ENCODE peak calls at places on chromosomes 12 and 14, in four cellular contexts. O is NCI-H510A; L is activated T-cell treated with anti-CD3 and anti-CD28 coated beads, Interleukin-2, amount 50 U/mL, for 4 hours; R is T-helper 2 cell. M is an unnamed sample.

GRCh38 chr12:10607885-10608458 is 5.4 kb downstream of the MAGOHB start:
- DNase-seq in R (peak), O (no peak), L (no peak), M (no peak)

GRCh38 chr12:66387067-66387466 is 84.8 kb downstream of the HELB start:
- DNase-seq in L (no peak), O (no peak), R (no peak), M (no peak)

GRCh38 chr14:50829472-50830043 is 1.4 kb downstream of the NIN start:
- DNase-seq in R (no peak), O (no peak), L (no peak), M (no peak)

GRCh38 chr12:30154996-30155730 is 371.4 kb upstream of the TMTC1 start:
- DNase-seq in R (no peak), O (no peak), L (no peak), M (no peak)

GRCh38 chr14:47422191-47422590 is 253.2 kb downstream of the MDGA2 start:
- DNase-seq in R (no peak), L (no peak), O (no peak), M (no peak)

GRCh38 chr12:20547788-20548575 is 147.2 kb upstream of the SLCO1C1 start:
- DNase-seq in O (no peak), L (no peak), R (no peak), M (no peak)

GRCh38 chr14:65224799-65225198 is 122.5 kb upstream of the MAX start:
- DNase-seq in L (no peak), O (no peak), R (peak), M (no peak)

GRCh38 chr12:76637807-76638206 is 78.2 kb upstream of the OSBPL8 start:
- DNase-seq in O (no peak), L (no peak), R (no peak), M (no peak)

GRCh38 chr12:9869307-9870161 is at the start of gene CLEC2B:
- DNase-seq in L (no peak), O (no peak), R (peak), M (no peak)

GRCh38 chr12:2288001-2288400 is 235.2 kb downstream of the CACNA1C start:
- DNase-seq in R (no peak), O (peak), L (no peak), M (no peak)

GRCh38 chr12:77401480-77402105 is 336.2 kb upstream of the E2F7 start:
- DNase-seq in O (no peak), R (no peak), L (no peak), M (no peak)

GRCh38 chr12:104376650-104377506 is 73.3 kb downstream of the EID3 start:
- DNase-seq in L (no peak), R (no peak), O (no peak), M (no peak)

GRCh38 chr14:68113328-68113930 is 293.9 kb downstream of the RAD51B start:
- DNase-seq in L (no peak), R (no peak), O (no peak), M (no peak)

GRCh38 chr14:75181426-75182062 is 5.1 kb upstream of the TMED10 start:
- DNase-seq in R (no peak), O (no peak), L (no peak), M (no peak)

GRCh38 chr12:124636138-124636968 is 68.9 kb upstream of the NCOR2 start:
- DNase-seq in R (peak), L (peak), O (no peak), M (peak)

GRCh38 chr14:81125536-81125935 is 95.2 kb downstream of the GTF2A1 start:
- DNase-seq in O (no peak), R (no peak), L (no peak), M (no peak)

GRCh38 chr12:89453579-89453978 is 71.0 kb downstream of the GALNT4 start:
- DNase-seq in L (no peak), R (no peak), O (no peak), M (no peak)

GRCh38 chr14:94680498-94681288 is 68.5 kb downstream of the SERPINA3 start:
- DNase-seq in L (no peak), R (no peak), O (no peak), M (no peak)

GRCh38 chr12:76558684-76559276 is 791 bp downstream of the OSBPL8 start:
- DNase-seq in L (peak), O (peak), R (peak), M (peak)

GRCh38 chr12:79421236-79421740 is 269.5 kb downstream of the PAWR start:
- DNase-seq in L (no peak), O (no peak), R (no peak), M (no peak)

GRCh38 chr12:127677537-127678131 is 589.3 kb upstream of the TMEM132C start:
- DNase-seq in R (peak), L (no peak), O (peak), M (peak)

GRCh38 chr12:11577658-11578260 is 71.7 kb upstream of the ETV6 start:
- DNase-seq in R (no peak), L (no peak), O (no peak), M (no peak)

GRCh38 chr14:42950363-42950762 is 1343.7 kb downstream of the LRFN5 start:
- DNase-seq in R (no peak), L (no peak), O (no peak), M (no peak)

GRCh38 chr12:99767809-99768208 is 120.3 kb downstream of the GARIN6 start:
- DNase-seq in R (peak), L (no peak), O (no peak), M (no peak)

GRCh38 chr12:109591041-109591440 is 17.4 kb downstream of the MVK start:
- DNase-seq in R (no peak), L (no peak), O (no peak), M (no peak)

GRCh38 chr12:12195516-12195915 is 71.3 kb downstream of the LRP6 start:
- DNase-seq in L (no peak), O (no peak), R (no peak), M (no peak)

GRCh38 chr12:99736760-99737159 is 89.2 kb downstream of the GARIN6 start:
- DNase-seq in R (no peak), O (no peak), L (no peak), M (no peak)

GRCh38 chr14:73663548-73664212 is 18.9 kb downstream of the DNAL1 start:
- DNase-seq in R (no peak), O (no peak), L (no peak), M (no peak)

GRCh38 chr14:24828486-24828885 is 194.5 kb upstream of the GZMB start:
- DNase-seq in O (no peak), L (no peak), R (no peak), M (no peak)

GRCh38 chr12:59742831-59743230 is 147.0 kb downstream of the SLC16A7 start:
- DNase-seq in O (no peak), L (no peak), R (no peak), M (no peak)